ENCODE peak calls at places on chromosomes 11 and 22, in five cellular contexts. I is ovary; Z is IMR-90; Y is GM04504; G is stimulated activated CD4-positive, alpha-beta T cell treated with anti-CD3 and anti-CD28 coated beads, Interleukin-2, amount 100 ng/mL, for 48 hours. H is an unnamed sample.

GRCh38 chr11:103220133-103220532 is 110.9 kb downstream of the DYNC2H1 start:
- DNase-seq in I (no peak), Y (no peak), Z (no peak), G (no peak), H (no peak)

GRCh38 chr11:78187366-78188011 is 937 bp downstream of the KCTD21 start:
- DNase-seq in Z (no peak), Y (no peak), I (no peak), G (no peak), H (no peak)

GRCh38 chr22:19454156-19454555 is 6.6 kb upstream of the C22orf39 start:
- DNase-seq in G (no peak), I (no peak), Z (no peak), Y (no peak), H (no peak)

GRCh38 chr11:114892381-114893197 is 214.3 kb downstream of the NXPE2 start:
- DNase-seq in G (peak; percentile 4), I (no peak), Z (no peak), Y (no peak), H (no peak)

GRCh38 chr22:49076300-49077035 is 751.2 kb downstream of the BRD1 start:
- DNase-seq in Y (no peak), Z (no peak), G (no peak), I (no peak), H (no peak)

GRCh38 chr22:39181356-39181755 is 28.9 kb upstream of the CBX7 start:
- DNase-seq in Z (no peak), G (no peak), I (no peak), Y (no peak), H (no peak)

GRCh38 chr11:124893781-124894401 is 3.8 kb downstream of the ROBO4 start:
- DNase-seq in Z (no peak), G (no peak), I (no peak), Y (no peak), H (no peak)

GRCh38 chr11:115920841-115921480 is 416.7 kb upstream of the CADM1 start:
- DNase-seq in G (no peak), I (no peak), Z (no peak), Y (no peak), H (no peak)

GRCh38 chr11:86099727-86100320 is 30.9 kb upstream of the PICALM start:
- DNase-seq in I (no peak), Z (peak; percentile 71), G (no peak), Y (no peak), H (no peak)

GRCh38 chr11:76806608-76807205 is 23.6 kb downstream of the TSKU start:
- DNase-seq in I (no peak), Y (no peak), G (no peak), Z (no peak), H (no peak)

GRCh38 chr11:8285228-8285627 is 21.6 kb upstream of the LMO1 start:
- DNase-seq in G (no peak), I (no peak), Y (no peak), Z (no peak), H (no peak)

GRCh38 chr11:121657191-121657590 is 204.4 kb upstream of the SORL1-AS1 start:
- DNase-seq in I (no peak), G (no peak), Y (no peak), Z (no peak), H (no peak)

GRCh38 chr11:47007579-47007978 is 71.0 kb downstream of the CSTPP1 start:
- DNase-seq in Y (no peak), I (no peak), Z (no peak), G (no peak), H (no peak)

GRCh38 chr11:34300571-34301295 is 57.1 kb downstream of the ABTB2 start:
- DNase-seq in Y (no peak), I (no peak), G (no peak), Z (no peak), H (no peak)

GRCh38 chr22:38240734-38241252 is 32.0 kb downstream of the TMEM184B start:
- DNase-seq in G (no peak), I (peak; percentile 50), Y (peak; percentile 69), Z (peak; percentile 91), H (no peak)

GRCh38 chr11:115653926-115654325 is 149.7 kb upstream of the CADM1 start:
- DNase-seq in Y (no peak), I (no peak), Z (no peak), G (no peak), H (no peak)

GRCh38 chr22:47192651-47193437 is 430.4 kb downstream of the TBC1D22A start:
- DNase-seq in G (no peak), Z (no peak), Y (no peak), I (peak; percentile 7), H (no peak)

GRCh38 chr22:41092847-41093371 is 517 bp downstream of the EP300 start:
- DNase-seq in Z (peak; percentile 20), G (no peak), Y (peak; percentile 4), I (peak; percentile 42), H (no peak)

GRCh38 chr22:35648066-35649025 is at the start of gene APOL6:
- DNase-seq in Y (peak; percentile 73), I (peak; percentile 61), Z (peak; percentile 76), G (peak; percentile 54), H (no peak)

GRCh38 chr11:13333456-13333957 is 55.9 kb downstream of the BMAL1 start:
- DNase-seq in Z (no peak), G (no peak), Y (no peak), I (no peak), H (no peak)

GRCh38 chr22:37485006-37485713 is 1.0 kb downstream of the MFNG start:
- DNase-seq in G (peak; percentile 43), Z (no peak), I (no peak), Y (no peak), H (no peak)

GRCh38 chr11:134474070-134474860 is 62.2 kb upstream of the B3GAT1 start:
- DNase-seq in G (no peak), Y (no peak), I (no peak), Z (no peak), H (no peak)

GRCh38 chr11:69040581-69041260 is 8.0 kb upstream of the TPCN2 start:
- DNase-seq in I (no peak), G (no peak), Y (peak; percentile 43), Z (peak; percentile 86), H (no peak)

GRCh38 chr22:24067587-24068376 is 56.7 kb downstream of the CABIN1 start:
- DNase-seq in Y (no peak), I (no peak), G (no peak), Z (no peak), H (no peak)

GRCh38 chr22:26194877-26195276 is 25.6 kb downstream of the SEZ6L start:
- DNase-seq in G (no peak), Z (no peak), I (no peak), Y (no peak), H (no peak)

GRCh38 chr11:83235825-83236224 is 42.3 kb downstream of the ANKRD42 start:
- DNase-seq in Z (peak; percentile 53), I (no peak), G (no peak), Y (no peak), H (no peak)

GRCh38 chr22:24824250-24824649 is 18.2 kb downstream of the SGSM1 start:
- DNase-seq in Z (no peak), Y (no peak), G (no peak), I (no peak), H (no peak)

GRCh38 chr11:10201343-10201742 is 92.7 kb downstream of the SBF2 start:
- DNase-seq in Z (no peak), Y (no peak), G (no peak), I (no peak), H (no peak)

GRCh38 chr11:102757823-102758549 is 22.4 kb downstream of the MMP10 start:
- DNase-seq in Y (no peak), Z (peak; percentile 89), I (no peak), G (no peak), H (no peak)

GRCh38 chr11:66322732-66323427 is 6.0 kb upstream of the CD248 start:
- DNase-seq in Y (no peak), Z (no peak), I (peak; percentile 46), G (no peak), H (no peak)

GRCh38 chr11:107683807-107684206 is 28.0 kb downstream of the SLN start:
- DNase-seq in Y (no peak), Z (no peak), G (no peak), I (no peak), H (no peak)